ENCODE peak calls at places on chromosomes 3 and 15, in eight cellular contexts. One of them, this sample, is unnamed.

GRCh38 chr3:137768361-137769320 is 4.5 kb downstream of the SOX14 start:
- DNase-seq in A549: no peak
- DNase-seq in GM12878: no peak
- DNase-seq in H1: no peak
- DNase-seq in sigmoid colon: no peak
- DNase-seq in tibial nerve: no peak
- DNase-seq in stomach: no peak
- DNase-seq in transverse colon: no peak
- DNase-seq in this sample: no peak

GRCh38 chr3:149215474-149215873 is 6.2 kb downstream of the CP start:
- DNase-seq in transverse colon: no peak
- DNase-seq in tibial nerve: no peak
- DNase-seq in H1: no peak
- DNase-seq in A549: no peak
- DNase-seq in stomach: no peak
- DNase-seq in GM12878: no peak
- DNase-seq in sigmoid colon: no peak
- DNase-seq in this sample: no peak

GRCh38 chr3:79461129-79461792 is 306.5 kb downstream of the ROBO1 start:
- DNase-seq in A549: no peak
- DNase-seq in sigmoid colon: no peak
- DNase-seq in transverse colon: no peak
- DNase-seq in GM12878: no peak
- DNase-seq in tibial nerve: no peak
- DNase-seq in H1: no peak
- DNase-seq in stomach: no peak
- DNase-seq in this sample: no peak

GRCh38 chr15:65077981-65078352 is 1.4 kb downstream of the KBTBD13 start:
- DNase-seq in transverse colon: peak
- DNase-seq in sigmoid colon: peak
- DNase-seq in tibial nerve: peak
- DNase-seq in GM12878: no peak
- DNase-seq in H1: peak
- DNase-seq in A549: peak
- DNase-seq in stomach: peak
- DNase-seq in this sample: peak

GRCh38 chr15:56038015-56038414 is 44.6 kb upstream of the NEDD4 start:
- DNase-seq in A549: no peak
- DNase-seq in sigmoid colon: no peak
- DNase-seq in transverse colon: no peak
- DNase-seq in GM12878: no peak
- DNase-seq in tibial nerve: no peak
- DNase-seq in H1: no peak
- DNase-seq in stomach: no peak
- DNase-seq in this sample: no peak

GRCh38 chr15:31172606-31173005 is 71.1 kb upstream of the TRPM1 start:
- DNase-seq in H1: no peak
- DNase-seq in transverse colon: no peak
- DNase-seq in stomach: no peak
- DNase-seq in GM12878: no peak
- DNase-seq in sigmoid colon: no peak
- DNase-seq in tibial nerve: no peak
- DNase-seq in A549: no peak
- DNase-seq in this sample: no peak

GRCh38 chr3:117404756-117405155 is 695.2 kb downstream of the TUSC7 start:
- DNase-seq in transverse colon: no peak
- DNase-seq in A549: no peak
- DNase-seq in H1: no peak
- DNase-seq in GM12878: no peak
- DNase-seq in sigmoid colon: no peak
- DNase-seq in tibial nerve: no peak
- DNase-seq in stomach: no peak
- DNase-seq in this sample: no peak

GRCh38 chr3:132255041-132255745 is 62.0 kb upstream of the ACP3 start:
- DNase-seq in GM12878: no peak
- DNase-seq in stomach: no peak
- DNase-seq in sigmoid colon: no peak
- DNase-seq in A549: no peak
- DNase-seq in H1: no peak
- DNase-seq in transverse colon: no peak
- DNase-seq in tibial nerve: no peak
- DNase-seq in this sample: no peak

GRCh38 chr3:141370065-141370533 is 1.8 kb downstream of the ZBTB38 start:
- DNase-seq in stomach: peak
- DNase-seq in sigmoid colon: peak
- DNase-seq in A549: peak
- DNase-seq in transverse colon: peak
- DNase-seq in GM12878: peak
- DNase-seq in H1: no peak
- DNase-seq in tibial nerve: peak
- DNase-seq in this sample: peak

GRCh38 chr3:105040026-105040622 is 326.6 kb upstream of the ALCAM start:
- DNase-seq in stomach: no peak
- DNase-seq in sigmoid colon: no peak
- DNase-seq in GM12878: no peak
- DNase-seq in A549: no peak
- DNase-seq in H1: no peak
- DNase-seq in transverse colon: no peak
- DNase-seq in tibial nerve: no peak
- DNase-seq in this sample: no peak

GRCh38 chr3:120198305-120198878 is 86.6 kb downstream of the GPR156 start:
- DNase-seq in H1: no peak
- DNase-seq in stomach: no peak
- DNase-seq in tibial nerve: no peak
- DNase-seq in sigmoid colon: no peak
- DNase-seq in transverse colon: no peak
- DNase-seq in GM12878: no peak
- DNase-seq in A549: peak
- DNase-seq in this sample: no peak

GRCh38 chr3:30353711-30354467 is 252.5 kb upstream of the TGFBR2 start:
- DNase-seq in sigmoid colon: no peak
- DNase-seq in tibial nerve: no peak
- DNase-seq in H1: no peak
- DNase-seq in transverse colon: peak
- DNase-seq in A549: no peak
- DNase-seq in GM12878: peak
- DNase-seq in stomach: no peak
- DNase-seq in this sample: no peak

GRCh38 chr3:76683256-76683655 is 356.6 kb upstream of the ROBO2 start:
- DNase-seq in stomach: no peak
- DNase-seq in sigmoid colon: no peak
- DNase-seq in H1: no peak
- DNase-seq in GM12878: no peak
- DNase-seq in A549: no peak
- DNase-seq in transverse colon: no peak
- DNase-seq in tibial nerve: no peak
- DNase-seq in this sample: no peak

GRCh38 chr3:45890405-45890804 is 4.1 kb downstream of the CCR9 start:
- DNase-seq in transverse colon: peak
- DNase-seq in A549: no peak
- DNase-seq in tibial nerve: peak
- DNase-seq in GM12878: no peak
- DNase-seq in stomach: no peak
- DNase-seq in sigmoid colon: no peak
- DNase-seq in H1: no peak
- DNase-seq in this sample: no peak

GRCh38 chr15:36936652-36937051 is 163.7 kb downstream of the MEIS2 start:
- DNase-seq in stomach: no peak
- DNase-seq in GM12878: no peak
- DNase-seq in tibial nerve: no peak
- DNase-seq in transverse colon: no peak
- DNase-seq in sigmoid colon: no peak
- DNase-seq in H1: no peak
- DNase-seq in A549: no peak
- DNase-seq in this sample: no peak
- H3K4me3 ChIP-seq in stomach: no peak
- H3K4me3 ChIP-seq in GM12878: no peak
- H3K4me3 ChIP-seq in tibial nerve: no peak
- H3K4me3 ChIP-seq in transverse colon: no peak
- H3K4me3 ChIP-seq in sigmoid colon: no peak
- H3K4me3 ChIP-seq in H1: no peak
- H3K4me3 ChIP-seq in A549: no peak
- H3K4me3 ChIP-seq in this sample: no peak

GRCh38 chr15:79157631-79158592 is 67.3 kb upstream of the RASGRF1 start:
- DNase-seq in sigmoid colon: no peak
- DNase-seq in GM12878: no peak
- DNase-seq in stomach: no peak
- DNase-seq in transverse colon: no peak
- DNase-seq in A549: no peak
- DNase-seq in H1: no peak
- DNase-seq in tibial nerve: no peak
- DNase-seq in this sample: no peak
- TF ChIP-seq EP300 in sigmoid colon: no peak
- TF ChIP-seq EP300 in GM12878: no peak
- TF ChIP-seq EP300 in stomach: no peak
- TF ChIP-seq EP300 in transverse colon: no peak
- TF ChIP-seq EP300 in A549: no peak
- TF ChIP-seq EP300 in H1: no peak
- TF ChIP-seq EP300 in tibial nerve: no peak
- TF ChIP-seq EP300 in this sample: no peak

DNA sequence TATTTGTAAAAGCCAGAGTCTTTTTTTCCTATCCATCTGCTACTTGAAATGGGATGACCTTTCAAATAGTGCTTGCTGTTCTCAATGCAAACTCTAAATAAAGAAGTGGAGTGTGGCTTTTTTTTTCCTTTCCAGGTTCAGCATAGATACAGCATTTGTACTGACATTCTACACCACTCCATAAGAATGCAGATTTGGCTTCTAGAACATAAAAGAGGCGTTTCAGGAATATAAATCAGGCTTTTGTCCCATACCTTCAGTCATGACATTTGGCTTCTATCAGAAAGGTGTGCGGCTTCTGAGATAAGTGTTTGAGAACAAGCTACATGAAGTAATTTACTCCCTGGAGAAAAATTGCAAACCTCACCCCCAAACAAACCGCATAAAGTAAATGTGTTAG is 553.1 kb downstream of the FHIT start:
- DNase-seq in GM12878: no peak
- DNase-seq in stomach: no peak
- DNase-seq in sigmoid colon: no peak
- DNase-seq in tibial nerve: no peak
- DNase-seq in transverse colon: no peak
- DNase-seq in H1: no peak
- DNase-seq in A549: no peak
- DNase-seq in this sample: no peak
- H3K4me3 ChIP-seq in GM12878: no peak
- H3K4me3 ChIP-seq in stomach: no peak
- H3K4me3 ChIP-seq in sigmoid colon: no peak
- H3K4me3 ChIP-seq in tibial nerve: no peak
- H3K4me3 ChIP-seq in transverse colon: no peak
- H3K4me3 ChIP-seq in H1: no peak
- H3K4me3 ChIP-seq in A549: no peak
- H3K4me3 ChIP-seq in this sample: no peak

GRCh38 chr3:194125474-194125873 is 10.5 kb upstream of the HES1 start:
- DNase-seq in A549: no peak
- DNase-seq in GM12878: no peak
- DNase-seq in tibial nerve: no peak
- DNase-seq in transverse colon: no peak
- DNase-seq in H1: no peak
- DNase-seq in stomach: no peak
- DNase-seq in sigmoid colon: peak
- DNase-seq in this sample: no peak
- TF ChIP-seq EP300 in A549: no peak
- TF ChIP-seq EP300 in GM12878: no peak
- TF ChIP-seq EP300 in tibial nerve: no peak
- TF ChIP-seq EP300 in transverse colon: no peak
- TF ChIP-seq EP300 in H1: no peak
- TF ChIP-seq EP300 in stomach: no peak
- TF ChIP-seq EP300 in sigmoid colon: no peak
- TF ChIP-seq EP300 in this sample: no peak

GRCh38 chr3:124963755-124964154 is 29.2 kb upstream of the MUC13 start:
- DNase-seq in stomach: no peak
- DNase-seq in GM12878: no peak
- DNase-seq in sigmoid colon: no peak
- DNase-seq in transverse colon: peak
- DNase-seq in tibial nerve: no peak
- DNase-seq in A549: no peak
- DNase-seq in H1: no peak
- DNase-seq in this sample: no peak
- H3K4me3 ChIP-seq in stomach: no peak
- H3K4me3 ChIP-seq in GM12878: no peak
- H3K4me3 ChIP-seq in sigmoid colon: no peak
- H3K4me3 ChIP-seq in transverse colon: no peak
- H3K4me3 ChIP-seq in tibial nerve: no peak
- H3K4me3 ChIP-seq in A549: no peak
- H3K4me3 ChIP-seq in H1: no peak
- H3K4me3 ChIP-seq in this sample: no peak

GRCh38 chr3:62559831-62560445 is 186.6 kb upstream of the FEZF2 start:
- DNase-seq in GM12878: no peak
- DNase-seq in H1: no peak
- DNase-seq in transverse colon: no peak
- DNase-seq in tibial nerve: no peak
- DNase-seq in stomach: no peak
- DNase-seq in A549: no peak
- DNase-seq in sigmoid colon: no peak
- DNase-seq in this sample: no peak
- TF ChIP-seq EP300 in GM12878: no peak
- TF ChIP-seq EP300 in H1: no peak
- TF ChIP-seq EP300 in transverse colon: no peak
- TF ChIP-seq EP300 in tibial nerve: no peak
- TF ChIP-seq EP300 in stomach: no peak
- TF ChIP-seq EP300 in A549: no peak
- TF ChIP-seq EP300 in sigmoid colon: no peak
- TF ChIP-seq EP300 in this sample: no peak

GRCh38 chr15:81301815-81302399 is 22.0 kb downstream of the STARD5 start:
- DNase-seq in transverse colon: peak
- DNase-seq in GM12878: peak
- DNase-seq in H1: no peak
- DNase-seq in sigmoid colon: no peak
- DNase-seq in A549: no peak
- DNase-seq in tibial nerve: no peak
- DNase-seq in stomach: peak
- DNase-seq in this sample: no peak

GRCh38 chr15:81299630-81300273 is 24.2 kb downstream of the STARD5 start:
- DNase-seq in sigmoid colon: no peak
- DNase-seq in transverse colon: no peak
- DNase-seq in A549: no peak
- DNase-seq in GM12878: no peak
- DNase-seq in H1: no peak
- DNase-seq in tibial nerve: no peak
- DNase-seq in stomach: no peak
- DNase-seq in this sample: no peak

GRCh38 chr15:81302605-81303204 is 21.2 kb downstream of the STARD5 start:
- DNase-seq in tibial nerve: no peak
- DNase-seq in sigmoid colon: no peak
- DNase-seq in H1: no peak
- DNase-seq in A549: no peak
- DNase-seq in GM12878: no peak
- DNase-seq in stomach: no peak
- DNase-seq in transverse colon: no peak
- DNase-seq in this sample: no peak

GRCh38 chr15:81303241-81304225 is 20.4 kb downstream of the STARD5 start:
- DNase-seq in sigmoid colon: no peak
- DNase-seq in transverse colon: no peak
- DNase-seq in GM12878: no peak
- DNase-seq in tibial nerve: no peak
- DNase-seq in A549: no peak
- DNase-seq in stomach: no peak
- DNase-seq in H1: peak
- DNase-seq in this sample: no peak

GRCh38 chr15:81301385-81301784 is 22.6 kb downstream of the STARD5 start:
- DNase-seq in A549: no peak
- DNase-seq in sigmoid colon: no peak
- DNase-seq in GM12878: no peak
- DNase-seq in H1: no peak
- DNase-seq in transverse colon: peak
- DNase-seq in tibial nerve: no peak
- DNase-seq in stomach: no peak
- DNase-seq in this sample: no peak
- H3K4me3 ChIP-seq in A549: no peak
- H3K4me3 ChIP-seq in sigmoid colon: no peak
- H3K4me3 ChIP-seq in GM12878: peak
- H3K4me3 ChIP-seq in H1: no peak
- H3K4me3 ChIP-seq in transverse colon: no peak
- H3K4me3 ChIP-seq in tibial nerve: no peak
- H3K4me3 ChIP-seq in stomach: peak
- H3K4me3 ChIP-seq in this sample: no peak

GRCh38 chr15:22888120-22888859 is 49.8 kb downstream of the NIPA2 start:
- DNase-seq in transverse colon: no peak
- DNase-seq in H1: no peak
- DNase-seq in sigmoid colon: no peak
- DNase-seq in stomach: no peak
- DNase-seq in tibial nerve: no peak
- DNase-seq in A549: peak
- DNase-seq in GM12878: no peak
- DNase-seq in this sample: no peak
- TF ChIP-seq EP300 in transverse colon: no peak
- TF ChIP-seq EP300 in H1: no peak
- TF ChIP-seq EP300 in sigmoid colon: no peak
- TF ChIP-seq EP300 in stomach: no peak
- TF ChIP-seq EP300 in tibial nerve: no peak
- TF ChIP-seq EP300 in A549: no peak
- TF ChIP-seq EP300 in GM12878: no peak
- TF ChIP-seq EP300 in this sample: no peak

This sample was measured in ovary.